ENCODE peak calls at places on chromosome 6, in nine cellular contexts. I is left lung, U is cardiac fibroblast, G is HFF-Myc, K is neural crest cell, M is A549, D is astrocyte of the spinal cord, F is ascending aorta, C is GM20000. B is an unnamed sample.

GRCh38 chr6:39214846-39215639 is 14.2 kb downstream of the KCNK5 start:
- DNase-seq in I (no peak), U (no peak), G (no peak), K (no peak), M (peak), D (no peak), F (no peak), C (no peak), B (no peak)

GRCh38 chr6:110067837-110068591 is 89.9 kb downstream of the GPR6 start:
- DNase-seq in I (no peak), U (peak), G (no peak), K (no peak), M (no peak), D (peak), F (no peak), C (no peak), B (no peak)

GRCh38 chr6:47932575-47932974 is 150.7 kb downstream of the OPN5 start:
- DNase-seq in I (no peak), U (no peak), G (no peak), K (no peak), M (no peak), D (no peak), F (no peak), C (no peak), B (no peak)

GRCh38 chr6:155936127-155936526 is 480.5 kb upstream of the NOX3 start:
- DNase-seq in I (no peak), U (no peak), G (no peak), K (no peak), M (no peak), D (no peak), F (no peak), C (no peak), B (no peak)

GRCh38 chr6:144543006-144543871 is 258.1 kb downstream of the UTRN start:
- DNase-seq in I (no peak), U (peak), G (no peak), K (no peak), M (no peak), D (peak), F (no peak), C (no peak), B (no peak)

GRCh38 chr6:16633961-16634360 is 127.3 kb downstream of the ATXN1 start:
- DNase-seq in I (no peak), U (no peak), G (no peak), K (no peak), M (no peak), D (no peak), F (no peak), C (no peak), B (no peak)

GRCh38 chr6:134436281-134436815 is 118.4 kb upstream of the SGK1 start:
- DNase-seq in I (no peak), U (peak), G (peak), K (no peak), M (peak), D (peak), F (peak), C (peak), B (no peak)

GRCh38 chr6:11575408-11576033 is 38.0 kb downstream of the TMEM170B start:
- DNase-seq in I (no peak), U (peak), G (peak), K (peak), M (peak), D (peak), F (peak), C (peak), B (peak)

GRCh38 chr6:24359640-24360454 is 2.0 kb upstream of the DCDC2 start:
- DNase-seq in I (peak), U (peak), G (peak), K (peak), M (peak), D (peak), F (peak), C (peak), B (peak)

GRCh38 chr6:144215402-144215931 is 65.2 kb downstream of the STX11 start:
- DNase-seq in I (peak), U (peak), G (no peak), K (no peak), M (peak), D (no peak), F (no peak), C (peak), B (no peak)

GRCh38 chr6:29625337-29625930 is 7.5 kb downstream of the GABBR1 start:
- DNase-seq in I (no peak), U (no peak), G (no peak), K (no peak), M (no peak), D (no peak), F (no peak), C (no peak), B (no peak)

GRCh38 chr6:56055066-56055465 is 179.7 kb upstream of the BMP5 start:
- DNase-seq in I (no peak), U (no peak), G (no peak), K (no peak), M (no peak), D (peak), F (no peak), C (no peak), B (no peak)

GRCh38 chr6:36936824-36937223 is 17.7 kb upstream of the PI16 start:
- DNase-seq in I (no peak), U (no peak), G (no peak), K (no peak), M (no peak), D (no peak), F (no peak), C (no peak), B (no peak)

GRCh38 chr6:111978826-111979225 is 75.1 kb upstream of the CCN6 start:
- DNase-seq in I (no peak), U (no peak), G (no peak), K (no peak), M (no peak), D (peak), F (no peak), C (no peak), B (no peak)

GRCh38 chr6:99612551-99613397 is 6.1 kb downstream of the PRDM13 start:
- DNase-seq in I (peak), U (no peak), G (no peak), K (no peak), M (no peak), D (no peak), F (no peak), C (peak), B (no peak)

GRCh38 chr6:25250878-25251277 is 28.3 kb upstream of the CARMIL1 start:
- DNase-seq in I (no peak), U (no peak), G (no peak), K (no peak), M (no peak), D (peak), F (no peak), C (peak), B (no peak)

GRCh38 chr6:917296-917695 is 224.4 kb upstream of the EXOC2 start:
- DNase-seq in I (no peak), U (no peak), G (no peak), K (no peak), M (no peak), D (no peak), F (no peak), C (no peak), B (no peak)

GRCh38 chr6:5181494-5182287 is 79.1 kb downstream of the LYRM4 start:
- DNase-seq in I (no peak), U (peak), G (no peak), K (no peak), M (no peak), D (no peak), F (no peak), C (no peak), B (no peak)

GRCh38 chr6:36432151-36432633 is 10.5 kb downstream of the PXT1 start:
- DNase-seq in I (no peak), U (peak), G (no peak), K (no peak), M (no peak), D (peak), F (no peak), C (peak), B (no peak)

GRCh38 chr6:143792402-143793339 is 50.5 kb upstream of the LTV1 start:
- DNase-seq in I (no peak), U (no peak), G (no peak), K (no peak), M (no peak), D (no peak), F (no peak), C (no peak), B (no peak)

GRCh38 chr6:119351005-119351394 is 1.4 kb upstream of the MAN1A1 start:
- DNase-seq in I (no peak), U (peak), G (no peak), K (no peak), M (no peak), D (peak), F (no peak), C (peak), B (no peak)

GRCh38 chr6:19603716-19604115 is 233.5 kb upstream of the ID4 start:
- DNase-seq in I (no peak), U (peak), G (no peak), K (no peak), M (no peak), D (no peak), F (no peak), C (no peak), B (no peak)

GRCh38 chr6:63576147-63576772 is 4.0 kb downstream of the LOC128125822 start:
- DNase-seq in I (no peak), U (no peak), G (no peak), K (no peak), M (no peak), D (no peak), F (no peak), C (no peak), B (no peak)

GRCh38 chr6:151240861-151241642 is 1.3 kb downstream of the AKAP12 start:
- DNase-seq in I (peak), U (peak), G (peak), K (peak), M (peak), D (peak), F (peak), C (peak), B (peak)

GRCh38 chr6:105179244-105180065 is at the start of gene POPDC3:
- DNase-seq in I (peak), U (peak), G (no peak), K (peak), M (peak), D (peak), F (no peak), C (peak), B (peak)

GRCh38 chr6:159045826-159046225 is 1.0 kb upstream of the TAGAP start:
- DNase-seq in I (no peak), U (no peak), G (no peak), K (no peak), M (no peak), D (no peak), F (no peak), C (no peak), B (no peak)

GRCh38 chr6:112087916-112088315 is 525 bp downstream of the FAM229B start:
- DNase-seq in I (no peak), U (no peak), G (no peak), K (no peak), M (no peak), D (no peak), F (no peak), C (no peak), B (no peak)

GRCh38 chr6:46262928-46263708 is 92.3 kb upstream of the ENPP5 start:
- DNase-seq in I (no peak), U (peak), G (no peak), K (no peak), M (no peak), D (no peak), F (no peak), C (no peak), B (no peak)

GRCh38 chr6:170537329-170537728 is 15.8 kb downstream of the PSMB1 start:
- DNase-seq in I (no peak), U (no peak), G (no peak), K (no peak), M (no peak), D (no peak), F (no peak), C (no peak), B (no peak)

GRCh38 chr6:73051147-73051546 is 174.1 kb downstream of the KHDC1L start:
- DNase-seq in I (no peak), U (no peak), G (no peak), K (no peak), M (no peak), D (no peak), F (no peak), C (no peak), B (no peak)

GRCh38 chr6:36124881-36125280 is 5.4 kb upstream of the MAPK13 start:
- DNase-seq in I (no peak), U (no peak), G (no peak), K (no peak), M (no peak), D (no peak), F (no peak), C (no peak), B (no peak)

GRCh38 chr6:89264296-89264695 is 47.1 kb upstream of the GABRR1 start:
- DNase-seq in I (no peak), U (no peak), G (no peak), K (no peak), M (no peak), D (no peak), F (no peak), C (no peak), B (no peak)

GRCh38 chr6:9373308-9373707 is 938.0 kb upstream of the SLC35B3 start:
- DNase-seq in I (no peak), U (no peak), G (no peak), K (no peak), M (no peak), D (no peak), F (no peak), C (no peak), B (no peak)
- TF ChIP-seq CTCF in I (no peak), U (no peak), G (no peak), K (no peak), M (no peak), D (no peak), F (no peak), C (no peak), B (no peak)

GRCh38 chr6:132830236-132830799 is 15.9 kb downstream of the RPS12 start:
- DNase-seq in I (no peak), U (peak), G (no peak), K (no peak), M (no peak), D (peak), F (no peak), C (no peak), B (no peak)
- TF ChIP-seq CTCF in I (no peak), U (peak), G (peak), K (peak), M (peak), D (peak), F (no peak), C (peak), B (peak)

GRCh38 chr6:33313105-33313708 is 671 bp downstream of the TAPBP start:
- DNase-seq in I (peak), U (peak), G (no peak), K (no peak), M (no peak), D (peak), F (peak), C (peak), B (no peak)

GRCh38 chr6:33314515-33314942 is 651 bp upstream of the TAPBP start:
- DNase-seq in I (no peak), U (peak), G (peak), K (no peak), M (peak), D (peak), F (peak), C (peak), B (no peak)

GRCh38 chr6:33314943-33315752 is 1.3 kb upstream of the TAPBP start:
- DNase-seq in I (peak), U (peak), G (no peak), K (no peak), M (peak), D (peak), F (no peak), C (peak), B (no peak)

GRCh38 chr6:33312361-33313104 is 1.3 kb downstream of the TAPBP start:
- DNase-seq in I (peak), U (peak), G (no peak), K (no peak), M (peak), D (peak), F (peak), C (peak), B (no peak)

DNA sequence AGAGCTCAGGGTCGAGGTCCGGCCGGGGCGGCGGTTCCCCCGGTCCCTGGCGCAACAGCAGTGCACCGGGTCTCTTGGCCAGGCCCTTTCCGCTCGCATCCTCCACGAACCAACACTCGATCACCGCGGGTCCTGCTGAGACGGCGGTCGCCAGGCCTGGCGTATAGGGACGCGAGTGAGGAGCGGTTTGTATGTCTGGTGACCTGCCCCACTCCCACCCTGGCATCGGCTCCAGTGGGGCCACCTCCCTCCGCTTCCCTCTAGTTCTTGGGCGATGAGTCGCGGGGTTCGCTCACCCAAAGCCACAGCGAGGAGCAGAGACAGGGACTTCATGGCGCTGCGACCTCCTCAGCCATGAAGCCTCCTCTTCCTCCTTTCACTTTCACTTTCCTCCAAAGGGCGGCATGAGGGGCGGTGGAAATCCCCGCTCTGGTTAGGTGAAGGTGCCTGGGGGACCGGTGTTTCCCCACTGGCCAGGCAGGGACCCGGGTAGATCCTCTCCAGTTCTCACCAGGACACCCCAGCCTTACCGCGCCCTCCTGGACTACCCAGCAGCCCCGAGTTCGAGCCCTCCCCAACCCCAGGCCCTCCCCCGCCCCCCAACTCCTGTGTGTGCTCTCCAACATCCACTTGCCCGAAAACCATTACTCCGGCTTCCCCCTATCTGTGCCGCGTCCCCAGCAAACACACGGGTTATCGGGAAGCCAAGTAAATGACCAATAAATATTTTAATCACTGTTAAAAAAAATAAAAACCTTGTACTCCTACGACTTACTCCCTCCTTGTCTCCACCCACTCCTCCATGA is at the start of gene TAPBP:
- DNase-seq in I (peak), U (peak), G (no peak), K (no peak), M (peak), D (peak), F (peak), C (peak), B (no peak)
- TF ChIP-seq CTCF in I (no peak), U (no peak), G (no peak), K (no peak), M (no peak), D (no peak), F (no peak), C (no peak), B (no peak)

DNA sequence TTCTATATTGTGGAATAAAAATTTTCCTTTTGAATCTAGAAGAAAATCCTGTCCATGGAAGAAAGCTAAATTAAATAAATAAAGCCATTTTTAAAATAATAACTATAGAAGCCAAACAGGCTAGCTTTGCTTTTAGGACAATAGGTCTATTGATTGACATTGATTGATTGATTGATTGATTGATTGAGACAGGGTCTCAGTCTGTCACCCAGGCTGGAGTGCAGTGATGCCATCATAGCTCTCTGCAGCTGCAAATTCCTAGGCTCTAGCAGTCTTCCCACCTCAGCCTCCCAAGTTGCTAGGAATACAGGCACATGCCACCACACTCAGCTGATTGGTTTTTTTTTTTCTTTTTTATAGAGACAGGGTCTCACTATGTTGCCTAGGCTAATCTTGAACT is 97.9 kb downstream of the COL12A1 start:
- DNase-seq in I (no peak), U (no peak), G (no peak), K (no peak), M (no peak), D (no peak), F (no peak), C (no peak), B (no peak)
- TF ChIP-seq CTCF in I (no peak), U (no peak), G (no peak), K (no peak), M (no peak), D (no peak), F (no peak), C (no peak), B (no peak)

DNA sequence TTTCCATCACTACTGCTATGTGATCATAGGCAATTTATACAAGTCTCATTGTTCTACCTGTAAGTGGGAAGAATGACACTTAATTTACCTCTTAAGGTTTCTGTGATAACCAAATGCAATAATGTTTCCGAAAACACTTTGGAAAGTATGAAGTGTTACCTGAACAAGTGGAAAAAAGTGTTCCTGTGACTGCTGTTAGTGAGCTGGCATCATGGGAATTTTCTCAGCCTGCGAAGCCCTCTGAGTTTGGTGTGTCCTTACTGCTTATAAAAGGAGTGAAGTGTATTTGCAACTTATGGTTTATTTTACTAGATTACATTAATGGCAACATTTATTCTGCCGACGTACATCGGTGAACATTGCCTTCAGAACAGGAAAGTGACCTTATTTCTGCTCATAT is 133.0 kb downstream of the AKAP7 start:
- DNase-seq in I (no peak), U (no peak), G (no peak), K (no peak), M (no peak), D (no peak), F (no peak), C (no peak), B (no peak)
- TF ChIP-seq CTCF in I (no peak), U (no peak), G (no peak), K (no peak), M (no peak), D (no peak), F (no peak), C (no peak), B (no peak)